ENCODE peak calls at places on chromosome 16, in six cellular contexts. C is psoas muscle; S is stimulated activated CD4-positive, alpha-beta T cell treated with anti-CD3 and anti-CD28 coated beads, Interleukin-1b, Interleukin-23, amount 100 ng/mL, for 1 hour; T is NCI-H1092; B is GM12892; Y is mesothelial cell of epicardium. U is an unnamed sample.

GRCh38 chr16:66003196-66003595 is 363.3 kb upstream of the CDH5 start:
- DNase-seq in C (no peak), S (no peak), T (no peak), B (no peak), Y (no peak), U (no peak)

GRCh38 chr16:89052824-89053724 is 40.6 kb upstream of the ACSF3 start:
- DNase-seq in C (no peak), S (no peak), T (peak; percentile 68), B (no peak), Y (no peak), U (peak; percentile 26)

GRCh38 chr16:68402748-68403040 is 45.6 kb downstream of the SMPD3 start:
- DNase-seq in C (no peak), S (no peak), T (no peak), B (no peak), Y (no peak), U (no peak)

GRCh38 chr16:57089406-57089805 is 3.0 kb upstream of the CPNE2 start:
- DNase-seq in C (no peak), S (no peak), T (peak; percentile 32), B (no peak), Y (no peak), U (no peak)

GRCh38 chr16:65663774-65664173 is 541.9 kb upstream of the CDH11 start:
- DNase-seq in C (no peak), S (no peak), T (no peak), B (no peak), Y (no peak), U (no peak)

GRCh38 chr16:6019490-6019991 is 921.9 kb upstream of the EEF2KMT start:
- DNase-seq in C (no peak), S (no peak), T (no peak), B (no peak), Y (no peak), U (no peak)

GRCh38 chr16:57530104-57530522 is 6.3 kb downstream of the CCDC102A start:
- DNase-seq in C (no peak), S (peak; percentile 48), T (no peak), B (peak; percentile 69), Y (no peak), U (peak; percentile 21)

GRCh38 chr16:80591071-80591935 is 50.5 kb downstream of the DYNLRB2 start:
- DNase-seq in C (no peak), S (no peak), T (no peak), B (no peak), Y (no peak), U (no peak)

GRCh38 chr16:56860226-56861020 is 4.6 kb upstream of the SLC12A3 start:
- DNase-seq in C (no peak), S (no peak), T (no peak), B (peak; percentile 76), Y (no peak), U (no peak)

GRCh38 chr16:4976079-4976478 is 17.9 kb downstream of the SEC14L5 start:
- DNase-seq in C (no peak), S (no peak), T (no peak), B (peak; percentile 63), Y (no peak), U (no peak)

GRCh38 chr16:47888142-47888541 is 267.7 kb downstream of the ABCC12 start:
- DNase-seq in C (no peak), S (no peak), T (no peak), B (no peak), Y (no peak), U (peak; percentile 23)

GRCh38 chr16:68179196-68179795 is 56.6 kb downstream of the ESRP2 start:
- DNase-seq in C (no peak), S (no peak), T (no peak), B (no peak), Y (no peak), U (no peak)

GRCh38 chr16:11016993-11017392 is 72.6 kb downstream of the CLEC16A start:
- DNase-seq in C (peak; percentile 74), S (no peak), T (peak; percentile 4), B (no peak), Y (no peak), U (peak; percentile 18)

GRCh38 chr16:35463358-35463757 is 2003.9 kb downstream of the TP53TG3F start:
- DNase-seq in C (no peak), S (no peak), T (no peak), B (no peak), Y (no peak), U (no peak)

GRCh38 chr16:1133271-1133670 is 19.6 kb upstream of the CACNA1H start:
- DNase-seq in C (no peak), S (no peak), T (no peak), B (no peak), Y (no peak), U (no peak)

GRCh38 chr16:68902376-68903345 is 59.3 kb downstream of the TANGO6 start:
- DNase-seq in C (no peak), S (no peak), T (peak; percentile 86), B (no peak), Y (no peak), U (peak; percentile 30)

GRCh38 chr16:89323120-89323960 is 105.8 kb downstream of the ZNF778 start:
- DNase-seq in C (no peak), S (no peak), T (no peak), B (no peak), Y (no peak), U (no peak)

GRCh38 chr16:30458561-30459394 is 13.1 kb upstream of the SEPHS2 start:
- DNase-seq in C (peak; percentile 19), S (peak; percentile 58), T (no peak), B (peak; percentile 56), Y (no peak), U (no peak)